ENCODE peak calls at places on chromosomes 5 and 9, in four cellular contexts. X is GM12878, D is fibroblast of the aortic adventitia, E is lower leg skin. Q is an unnamed sample.

GRCh38 chr9:106324071-106324470 is 538.9 kb upstream of the ZNF462 start:
- DNase-seq in X (no peak), E (no peak), D (no peak), Q (no peak)

GRCh38 chr9:6049798-6050197 is 34.4 kb upstream of the RANBP6 start:
- DNase-seq in X (peak), E (no peak), D (no peak), Q (peak)

GRCh38 chr9:2701070-2701469 is 16.2 kb upstream of the KCNV2 start:
- DNase-seq in D (no peak), X (no peak), E (no peak), Q (no peak)

GRCh38 chr9:95125652-95126051 is 191.9 kb downstream of the FANCC start:
- DNase-seq in D (no peak), E (no peak), X (no peak), Q (no peak)

GRCh38 chr5:14745753-14746152 is 81.2 kb downstream of the OTULIN start:
- DNase-seq in D (no peak), E (no peak), X (no peak), Q (peak)

GRCh38 chr9:14400658-14400995 is 86.7 kb upstream of the NFIB start:
- DNase-seq in X (no peak), E (no peak), D (peak), Q (no peak)

GRCh38 chr9:134591082-134591571 is 50.5 kb upstream of the COL5A1 start:
- DNase-seq in D (peak), X (no peak), E (peak), Q (no peak)

GRCh38 chr9:114811969-114812636 is 6.3 kb upstream of the TNFSF15 start:
- DNase-seq in X (no peak), D (no peak), E (no peak), Q (no peak)

GRCh38 chr9:136949239-136949816 is 2.7 kb upstream of the LCN12 start:
- DNase-seq in D (no peak), X (no peak), E (no peak), Q (no peak)

GRCh38 chr9:136946228-136946892 is 1.3 kb downstream of the C8G start:
- DNase-seq in X (no peak), E (no peak), D (no peak), Q (no peak)

GRCh38 chr9:136949817-136950655 is 2.0 kb upstream of the LCN12 start:
- DNase-seq in X (peak), D (peak), E (peak), Q (peak)

GRCh38 chr9:136946893-136947891 is 2.1 kb downstream of the C8G start:
- DNase-seq in X (no peak), D (no peak), E (no peak), Q (no peak)

GRCh38 chr9:136947955-136948510 is 3.0 kb downstream of the C8G start:
- DNase-seq in D (peak), E (no peak), X (no peak), Q (peak)
- TF ChIP-seq CTCF in D (peak), E (no peak), X (peak), Q (peak)

GRCh38 chr5:143582869-143583268 is 179.4 kb upstream of the NR3C1 start:
- DNase-seq in D (no peak), E (no peak), X (no peak), Q (no peak)
- H3K4me3 ChIP-seq in D (no peak), E (no peak), X (no peak), Q (no peak)

DNA sequence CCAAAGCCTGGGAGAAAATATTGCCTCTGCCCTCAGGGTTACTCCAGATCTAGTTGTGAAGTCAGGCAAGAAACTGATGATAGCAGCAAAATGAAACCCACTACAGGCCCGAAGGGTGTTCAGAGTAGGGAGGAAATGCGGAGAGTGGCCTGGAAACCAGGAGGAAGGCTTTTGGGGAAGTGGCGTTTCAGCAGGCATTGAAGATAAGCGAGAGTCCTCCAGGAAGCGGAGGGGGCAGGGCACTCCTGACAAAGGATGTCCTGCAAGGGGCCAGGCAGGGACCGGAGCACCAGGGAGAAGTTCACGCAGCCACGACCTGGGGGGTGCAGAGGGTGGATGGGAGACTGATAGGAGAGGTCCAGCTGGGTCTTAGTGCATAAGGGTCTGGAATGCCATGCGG is 7.8 kb upstream of the FOXI1 start:
- DNase-seq in D (no peak), X (no peak), E (no peak), Q (no peak)
- TF ChIP-seq CTCF in D (no peak), X (no peak), E (no peak), Q (no peak)

GRCh38 chr5:1884638-1885475 is 2.1 kb upstream of the IRX4 start:
- DNase-seq in D (no peak), E (no peak), X (no peak), Q (no peak)
- H3K4me3 ChIP-seq in D (no peak), E (peak), X (no peak), Q (no peak)

GRCh38 chr5:169580964-169581363 is 2.6 kb upstream of the SPDL1 start:
- DNase-seq in D (no peak), E (no peak), X (no peak), Q (no peak)

GRCh38 chr5:169576181-169576598 is 7.4 kb upstream of the SPDL1 start:
- DNase-seq in D (peak), E (no peak), X (no peak), Q (no peak)

GRCh38 chr5:169574147-169574646 is 9.4 kb upstream of the SPDL1 start:
- DNase-seq in X (no peak), E (no peak), D (no peak), Q (no peak)

GRCh38 chr5:169581580-169582227 is 1.9 kb upstream of the SPDL1 start:
- DNase-seq in X (no peak), D (peak), E (peak), Q (peak)

GRCh38 chr5:169577966-169578365 is 5.6 kb upstream of the SPDL1 start:
- DNase-seq in D (peak), E (no peak), X (no peak), Q (peak)
- TF ChIP-seq CTCF in D (peak), E (no peak), X (peak), Q (peak)